ENCODE peak calls at places on chromosomes 7 and 10, in eight cellular contexts. K is heart left ventricle, Z is kidney epithelial cell, R is astrocyte of the spinal cord, D is fibroblast of the aortic adventitia, X is cardiac fibroblast, Q is transverse colon, G is adrenal gland. P is an unnamed sample.

GRCh38 chr7:33774762-33775523 is 130.4 kb upstream of the BMPER start:
- DNase-seq in Z (peak), X (peak), K (peak), D (peak), G (peak), Q (peak), R (peak), P (no peak)

GRCh38 chr10:7354330-7355047 is 56.3 kb downstream of the SFMBT2 start:
- DNase-seq in G (peak), K (no peak), X (peak), D (peak), Q (no peak), Z (peak), R (peak), P (no peak)

GRCh38 chr10:45375716-45376231 is 1.8 kb downstream of the ALOX5 start:
- DNase-seq in X (no peak), Z (no peak), K (no peak), D (no peak), R (no peak), Q (no peak), G (no peak), P (no peak)

GRCh38 chr10:71701733-71702132 is 17.8 kb downstream of the C10orf105 start:
- DNase-seq in D (no peak), Q (no peak), R (no peak), G (no peak), Z (no peak), X (no peak), K (no peak), P (no peak)

GRCh38 chr10:48880016-48880705 is 59.5 kb downstream of the LRRC18 start:
- DNase-seq in D (no peak), R (no peak), K (no peak), G (no peak), Z (no peak), X (no peak), Q (no peak), P (no peak)

GRCh38 chr10:127150136-127150535 is 46.3 kb downstream of the INSYN2A start:
- DNase-seq in X (peak), Q (no peak), R (peak), G (no peak), Z (no peak), K (no peak), D (peak), P (no peak)

GRCh38 chr10:99782447-99783286 is at the start of gene ABCC2:
- DNase-seq in R (no peak), G (no peak), X (peak), Z (no peak), K (no peak), Q (no peak), D (no peak), P (no peak)

GRCh38 chr10:100872034-100872791 is 40.5 kb upstream of the SLF2 start:
- DNase-seq in X (peak), G (peak), R (peak), D (peak), K (no peak), Q (peak), Z (no peak), P (peak)

GRCh38 chr10:74307061-74307651 is 156.1 kb downstream of the ADK start:
- DNase-seq in R (no peak), D (no peak), Z (no peak), G (no peak), Q (no peak), K (no peak), X (no peak), P (no peak)

GRCh38 chr10:97643586-97643985 is 3.1 kb downstream of the PI4K2A start:
- DNase-seq in R (no peak), G (no peak), K (no peak), Q (no peak), X (no peak), D (no peak), Z (no peak), P (no peak)

GRCh38 chr10:73716251-73716650 is 18.3 kb upstream of the AGAP5 start:
- DNase-seq in D (no peak), Q (no peak), Z (no peak), G (no peak), R (no peak), X (no peak), K (no peak), P (no peak)

GRCh38 chr10:96465599-96465998 is 48.1 kb downstream of the TLL2 start:
- DNase-seq in G (no peak), Z (no peak), X (no peak), Q (no peak), D (no peak), K (no peak), R (no peak), P (no peak)

GRCh38 chr10:79046326-79046725 is 22.4 kb upstream of the ZMIZ1 start:
- DNase-seq in X (no peak), G (peak), Z (no peak), K (no peak), Q (no peak), R (no peak), D (no peak), P (no peak)

DNA sequence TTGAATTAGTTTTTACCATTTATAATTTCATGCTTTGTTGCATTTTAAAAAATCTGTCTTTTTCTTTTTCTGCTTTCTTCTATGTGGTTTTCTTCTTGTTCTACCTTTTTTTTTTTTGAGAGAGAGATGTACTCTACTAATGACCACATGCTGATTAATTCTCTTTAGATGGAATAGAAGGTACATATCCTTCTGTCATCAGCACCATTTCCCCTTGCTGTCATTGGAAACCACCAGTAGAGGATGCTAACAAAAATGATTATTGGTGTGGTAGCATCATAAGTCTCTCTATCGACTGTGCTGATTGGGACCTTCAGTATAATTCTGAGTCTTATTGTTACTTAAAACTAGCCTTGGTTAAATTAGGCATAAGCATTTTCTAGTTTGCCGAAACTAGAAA is 3.6 kb downstream of the ZEB1 start:
- DNase-seq in Z (no peak), R (no peak), K (no peak), X (peak), D (peak), G (no peak), Q (no peak), P (no peak)
- TF ChIP-seq CTCF in Z (peak), R (peak), K (peak), X (peak), D (peak), G (peak), Q (peak), P (no peak)

GRCh38 chr7:100483101-100483727 is 513 bp upstream of the NYAP1 start:
- DNase-seq in R (peak), D (peak), Z (no peak), Q (peak), K (peak), G (peak), X (peak), P (peak)

GRCh38 chr7:100483728-100484635 is at the start of gene NYAP1:
- DNase-seq in R (peak), X (peak), Z (no peak), G (peak), Q (peak), K (peak), D (peak), P (no peak)

GRCh38 chr7:100485514-100485913 is 1.8 kb downstream of the NYAP1 start:
- DNase-seq in G (peak), R (no peak), X (peak), K (no peak), D (no peak), Q (no peak), Z (no peak), P (no peak)

GRCh38 chr7:100486111-100486636 is 2.4 kb downstream of the NYAP1 start:
- DNase-seq in G (no peak), K (no peak), R (no peak), D (no peak), X (no peak), Z (no peak), Q (no peak), P (no peak)

GRCh38 chr7:100484636-100485114 is 948 bp downstream of the NYAP1 start:
- DNase-seq in X (no peak), K (no peak), D (no peak), R (no peak), Q (no peak), Z (no peak), G (no peak), P (no peak)
- H3K4me3 ChIP-seq in X (no peak), K (no peak), D (peak), R (peak), Q (no peak), Z (no peak), G (no peak), P (no peak)

DNA sequence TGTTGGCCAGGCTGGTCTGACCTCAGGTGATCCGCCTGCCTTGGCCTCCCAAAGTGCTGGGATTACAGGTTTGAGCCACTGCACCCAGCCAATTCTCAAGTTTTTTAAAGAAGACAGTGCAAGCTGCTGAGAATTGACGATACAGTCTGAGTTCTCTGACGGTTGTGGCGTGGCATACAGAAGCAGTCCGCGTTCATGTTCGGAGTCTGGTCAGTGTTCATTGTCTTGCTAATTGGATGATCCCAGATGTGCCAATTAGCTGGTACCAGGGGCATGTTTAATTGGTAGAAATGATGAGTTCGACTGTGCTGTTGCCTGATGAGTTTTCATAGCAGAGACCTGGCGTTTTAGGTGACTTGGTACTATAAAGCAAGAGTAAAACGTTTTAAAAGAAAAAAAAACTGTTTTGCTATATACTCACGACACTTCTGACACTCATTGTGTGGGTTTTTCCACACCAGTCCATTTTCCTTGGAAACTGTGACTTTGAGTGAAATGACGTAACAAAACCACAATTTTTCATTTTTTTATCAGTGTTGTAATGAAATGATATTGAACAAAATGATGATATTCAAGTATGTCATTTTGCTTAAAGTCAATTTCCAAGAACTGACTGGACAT is 32.3 kb downstream of the CAMK1D start:
- DNase-seq in G (no peak), X (no peak), D (no peak), R (no peak), Q (no peak), K (no peak), Z (no peak), P (no peak)
- TF ChIP-seq CTCF in G (no peak), X (no peak), D (no peak), R (no peak), Q (no peak), K (no peak), Z (no peak), P (no peak)

GRCh38 chr7:108057951-108058391 is 55.0 kb upstream of the LAMB1 start:
- DNase-seq in Q (no peak), R (no peak), Z (no peak), D (no peak), K (no peak), G (no peak), X (no peak), P (no peak)
- H3K4me3 ChIP-seq in Q (no peak), R (no peak), Z (no peak), D (no peak), K (no peak), G (no peak), X (no peak), P (no peak)

GRCh38 chr10:104123397-104123796 is 1.4 kb downstream of the SFR1 start:
- DNase-seq in Z (no peak), Q (no peak), R (peak), D (peak), X (peak), G (no peak), K (no peak), P (no peak)

GRCh38 chr10:104128214-104128613 is 6.2 kb downstream of the SFR1 start:
- DNase-seq in K (no peak), Z (no peak), X (peak), Q (no peak), R (peak), D (peak), G (no peak), P (no peak)

GRCh38 chr10:104122273-104123107 is 519 bp downstream of the SFR1 start:
- DNase-seq in Q (no peak), K (no peak), D (no peak), X (peak), G (no peak), Z (no peak), R (peak), P (no peak)

GRCh38 chr10:104130041-104130440 is 8.1 kb downstream of the SFR1 start:
- DNase-seq in R (no peak), K (no peak), Q (no peak), G (no peak), D (no peak), Z (no peak), X (peak), P (no peak)

DNA sequence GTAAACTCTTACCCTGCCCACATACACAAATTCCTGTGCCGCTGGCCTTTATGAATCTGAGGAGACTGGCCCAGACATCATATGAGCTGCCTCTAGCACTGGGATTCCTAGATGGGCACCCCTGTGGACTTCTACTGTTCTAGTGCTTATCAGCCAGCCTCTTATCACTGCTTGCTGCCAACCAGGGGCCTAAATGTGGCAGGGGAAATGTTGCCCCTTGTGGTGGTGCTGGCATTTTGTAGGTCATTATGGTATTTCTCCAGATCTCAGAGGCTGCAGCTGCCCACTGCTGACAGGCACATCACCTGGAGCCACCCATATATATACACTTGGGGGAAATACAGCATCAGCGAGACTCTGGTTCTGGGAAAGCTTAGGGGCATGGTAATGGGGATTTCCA is 5.4 kb downstream of the SFR1 start:
- DNase-seq in K (no peak), X (no peak), D (no peak), Z (no peak), G (no peak), Q (no peak), R (no peak), P (no peak)
- TF ChIP-seq CTCF in K (no peak), X (peak), D (no peak), Z (peak), G (no peak), Q (no peak), R (peak), P (no peak)

GRCh38 chr7:98286701-98287485 is 5.4 kb downstream of the BRI3 start:
- DNase-seq in G (no peak), D (no peak), Q (no peak), X (no peak), R (no peak), K (no peak), Z (no peak), P (no peak)
- H3K4me3 ChIP-seq in G (no peak), D (peak), Q (no peak), X (peak), R (no peak), K (peak), Z (no peak), P (no peak)

GRCh38 chr10:110446954-110447608 is 50.6 kb upstream of the DUSP5 start:
- DNase-seq in R (peak), X (peak), Z (no peak), K (peak), G (peak), Q (no peak), D (peak), P (no peak)
- TF ChIP-seq CTCF in R (peak), X (peak), Z (no peak), K (no peak), G (no peak), Q (no peak), D (peak), P (no peak)

GRCh38 chr10:62038609-62039190 is 137.2 kb downstream of the ARID5B start:
- DNase-seq in Q (peak), K (peak), G (peak), D (peak), X (peak), Z (no peak), R (peak), P (peak)
- H3K4me3 ChIP-seq in Q (no peak), K (peak), G (no peak), D (no peak), X (peak), Z (no peak), R (no peak), P (no peak)

DNA sequence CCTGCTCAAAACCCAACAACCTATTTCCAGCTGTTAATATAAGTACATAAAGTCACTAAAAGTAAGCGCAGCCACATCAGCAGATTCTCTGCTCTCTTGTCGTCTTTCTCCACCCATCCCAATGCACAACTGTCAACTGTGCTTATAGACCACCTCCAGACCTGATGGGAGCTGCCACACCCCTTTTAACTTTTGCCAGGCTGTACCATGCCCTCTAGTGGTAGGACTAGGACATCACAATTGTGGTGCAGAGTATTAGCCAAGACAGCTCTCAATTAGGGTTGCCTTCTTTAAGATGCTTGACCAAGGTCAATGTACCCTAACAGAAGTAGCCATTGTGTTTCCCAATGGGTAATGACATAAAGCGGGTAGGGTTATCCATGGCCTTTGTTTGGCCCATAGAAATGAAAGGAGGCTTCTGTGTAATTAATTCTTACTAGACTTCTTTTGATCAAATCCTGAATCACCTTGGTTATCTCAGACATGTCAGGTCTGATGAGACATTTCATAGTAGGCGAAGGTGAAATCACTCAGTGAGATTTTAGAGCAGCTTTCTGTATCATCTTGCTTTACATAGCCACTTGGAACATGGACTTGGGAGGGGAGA is 68.1 kb downstream of the SCRN1 start:
- DNase-seq in D (peak), X (peak), Q (peak), K (peak), R (peak), Z (peak), G (peak), P (peak)
- TF ChIP-seq CTCF in D (peak), X (peak), Q (peak), K (peak), R (peak), Z (peak), G (peak), P (peak)

GRCh38 chr10:116056445-116057293 is 216.3 kb downstream of the GFRA1 start:
- DNase-seq in X (no peak), Z (no peak), Q (no peak), R (no peak), D (no peak), K (no peak), G (no peak), P (no peak)
- H3K4me3 ChIP-seq in X (no peak), Z (no peak), Q (no peak), R (no peak), D (no peak), K (no peak), G (no peak), P (no peak)

P was measured in CD8-positive, alpha-beta T cell.